ENCODE peak calls at places on chromosomes 13 and 19, in four cellular contexts. One of them, this sample, is unnamed.

GRCh38 chr13:21243045-21243842 is 66.8 kb downstream of the MRPL57 start:
- DNase-seq in AG08395: no peak
- DNase-seq in T-helper 2 cell: no peak
- DNase-seq in GM04504: no peak
- DNase-seq in this sample: no peak

GRCh38 chr19:45090034-45090433 is 2.9 kb upstream of the PPP1R37 start:
- DNase-seq in AG08395: no peak
- DNase-seq in T-helper 2 cell: no peak
- DNase-seq in GM04504: no peak
- DNase-seq in this sample: no peak

GRCh38 chr19:55622242-55622969 is 2.0 kb downstream of the ZNF784 start:
- DNase-seq in GM04504: no peak
- DNase-seq in AG08395: no peak
- DNase-seq in T-helper 2 cell: no peak
- DNase-seq in this sample: no peak

GRCh38 chr19:31905980-31906948 is 439.1 kb upstream of the ZNF507 start:
- DNase-seq in GM04504: no peak
- DNase-seq in T-helper 2 cell: no peak
- DNase-seq in AG08395: no peak
- DNase-seq in this sample: no peak

GRCh38 chr13:76754414-76754813 is 131.8 kb downstream of the KCTD12 start:
- DNase-seq in AG08395: no peak
- DNase-seq in T-helper 2 cell: no peak
- DNase-seq in GM04504: no peak
- DNase-seq in this sample: no peak

GRCh38 chr19:33805840-33806433 is 9.3 kb downstream of the KCTD15 start:
- DNase-seq in GM04504: no peak
- DNase-seq in AG08395: no peak
- DNase-seq in T-helper 2 cell: no peak
- DNase-seq in this sample: no peak

GRCh38 chr13:89923731-89924130 is 1423.8 kb upstream of the MIR17HG start:
- DNase-seq in AG08395: peak
- DNase-seq in GM04504: no peak
- DNase-seq in T-helper 2 cell: no peak
- DNase-seq in this sample: no peak

GRCh38 chr19:55340144-55340783 is 588 bp downstream of the KMT5C start:
- DNase-seq in T-helper 2 cell: no peak
- DNase-seq in AG08395: no peak
- DNase-seq in GM04504: no peak
- DNase-seq in this sample: peak

GRCh38 chr13:91017031-91017668 is 330.3 kb upstream of the MIR17HG start:
- DNase-seq in GM04504: peak
- DNase-seq in AG08395: peak
- DNase-seq in T-helper 2 cell: peak
- DNase-seq in this sample: peak

GRCh38 chr13:40440990-40441820 is 225.2 kb downstream of the FOXO1 start:
- DNase-seq in AG08395: peak
- DNase-seq in GM04504: no peak
- DNase-seq in T-helper 2 cell: no peak
- DNase-seq in this sample: peak

GRCh38 chr19:1647664-1648155 is 4.7 kb downstream of the TCF3 start:
- DNase-seq in AG08395: no peak
- DNase-seq in T-helper 2 cell: no peak
- DNase-seq in GM04504: no peak
- DNase-seq in this sample: no peak

GRCh38 chr19:46144756-46145155 is 3.3 kb upstream of the IGFL2 start:
- DNase-seq in GM04504: no peak
- DNase-seq in T-helper 2 cell: no peak
- DNase-seq in AG08395: no peak
- DNase-seq in this sample: no peak

GRCh38 chr19:11018179-11018578 is 57.3 kb downstream of the SMARCA4 start:
- DNase-seq in T-helper 2 cell: no peak
- DNase-seq in GM04504: no peak
- DNase-seq in AG08395: no peak
- DNase-seq in this sample: no peak

GRCh38 chr19:533485-534058 is 2.0 kb downstream of the CDC34 start:
- DNase-seq in AG08395: no peak
- DNase-seq in T-helper 2 cell: no peak
- DNase-seq in GM04504: no peak
- DNase-seq in this sample: no peak

GRCh38 chr19:55674841-55675660 is at the start of gene EPN1:
- DNase-seq in T-helper 2 cell: peak
- DNase-seq in AG08395: peak
- DNase-seq in GM04504: peak
- DNase-seq in this sample: peak

GRCh38 chr13:111390522-111391270 is 70.3 kb downstream of the TEX29 start:
- DNase-seq in GM04504: no peak
- DNase-seq in T-helper 2 cell: no peak
- DNase-seq in AG08395: no peak
- DNase-seq in this sample: no peak

GRCh38 chr19:13983213-13983889 is 22.8 kb downstream of the RFX1 start:
- DNase-seq in AG08395: no peak
- DNase-seq in GM04504: no peak
- DNase-seq in T-helper 2 cell: peak
- DNase-seq in this sample: no peak

GRCh38 chr13:51397262-51397933 is 55.4 kb downstream of the INTS6 start:
- DNase-seq in AG08395: peak
- DNase-seq in GM04504: peak
- DNase-seq in T-helper 2 cell: no peak
- DNase-seq in this sample: peak

GRCh38 chr13:40336228-40337221 is 329.9 kb downstream of the FOXO1 start:
- DNase-seq in T-helper 2 cell: no peak
- DNase-seq in AG08395: no peak
- DNase-seq in GM04504: no peak
- DNase-seq in this sample: no peak

GRCh38 chr13:112576191-112576590 is 11.8 kb downstream of the TUBGCP3 start:
- DNase-seq in GM04504: no peak
- DNase-seq in T-helper 2 cell: no peak
- DNase-seq in AG08395: no peak
- DNase-seq in this sample: no peak

GRCh38 chr13:32264407-32264806 is 50.8 kb downstream of the ZAR1L start:
- DNase-seq in T-helper 2 cell: no peak
- DNase-seq in AG08395: no peak
- DNase-seq in GM04504: no peak
- DNase-seq in this sample: peak

GRCh38 chr19:10290876-10291553 is 1.3 kb downstream of the ICAM5 start:
- DNase-seq in GM04504: no peak
- DNase-seq in T-helper 2 cell: peak
- DNase-seq in AG08395: peak
- DNase-seq in this sample: peak

GRCh38 chr19:54178581-54179261 is 5.8 kb upstream of the TMC4 start:
- DNase-seq in AG08395: no peak
- DNase-seq in GM04504: no peak
- DNase-seq in T-helper 2 cell: peak
- DNase-seq in this sample: no peak

GRCh38 chr19:18868380-18869230 is 27.4 kb downstream of the CERS1 start:
- DNase-seq in T-helper 2 cell: no peak
- DNase-seq in GM04504: no peak
- DNase-seq in AG08395: no peak
- DNase-seq in this sample: no peak